ENCODE peak calls at places on chromosomes 4 and X, in eight cellular contexts. J is OCI-LY7, L is psoas muscle, T is ovary, I is A549, G is GM06990, X is neural progenitor cell, R is bronchial epithelial cell. N is an unnamed sample.

GRCh38 chr4:158949094-158949493 is 153.8 kb upstream of the RAPGEF2 start:
- DNase-seq in I (no peak), T (no peak), J (no peak), X (no peak), G (no peak), L (no peak), R (peak), N (no peak)

GRCh38 chr4:7309636-7310035 is 117.3 kb downstream of the SORCS2 start:
- DNase-seq in L (no peak), T (no peak), X (no peak), J (no peak), I (no peak), R (no peak), G (no peak), N (no peak)

GRCh38 chr4:80446664-80447063 is 111.1 kb downstream of the CFAP299 start:
- DNase-seq in T (no peak), X (no peak), R (peak), L (no peak), G (no peak), J (no peak), I (no peak), N (no peak)

GRCh38 chr4:66489783-66490452 is 819.6 kb upstream of the EPHA5 start:
- DNase-seq in G (no peak), J (no peak), X (no peak), R (peak), L (no peak), I (peak), T (no peak), N (peak)

GRCh38 chrX:141468940-141469339 is 115.6 kb downstream of the SPANXA1 start:
- DNase-seq in X (no peak), J (no peak), T (no peak), G (no peak), R (peak), L (no peak), I (no peak), N (no peak)

GRCh38 chr4:16083217-16084191 is at the start of gene PROM1:
- DNase-seq in X (peak), J (no peak), G (no peak), T (no peak), I (no peak), L (no peak), R (no peak), N (no peak)

GRCh38 chrX:103704863-103705262 is 5.8 kb upstream of the TMEM31 start:
- DNase-seq in R (no peak), J (no peak), G (no peak), L (no peak), I (no peak), X (no peak), T (no peak), N (no peak)

GRCh38 chr4:104879367-104879766 is 267.3 kb upstream of the TET2 start:
- DNase-seq in G (peak), L (no peak), T (no peak), J (no peak), R (peak), X (no peak), I (no peak), N (no peak)

GRCh38 chr4:952881-953573 is 20.3 kb downstream of the DGKQ start:
- DNase-seq in J (no peak), X (no peak), I (no peak), T (no peak), L (peak), R (no peak), G (no peak), N (no peak)

GRCh38 chr4:60863442-60863841 is 336.7 kb upstream of the ADGRL3 start:
- DNase-seq in R (no peak), I (no peak), J (no peak), X (no peak), L (no peak), T (no peak), G (no peak), N (no peak)

GRCh38 chr4:18869166-18869565 is 847.6 kb upstream of the LCORL start:
- DNase-seq in G (no peak), J (no peak), I (no peak), X (no peak), R (no peak), T (no peak), L (no peak), N (no peak)

GRCh38 chr4:119138046-119138445 is 2.4 kb downstream of the MYOZ2 start:
- DNase-seq in L (no peak), T (no peak), G (no peak), J (no peak), I (no peak), X (peak), R (no peak), N (no peak)

GRCh38 chr4:166421556-166422156 is 548.6 kb downstream of the TLL1 start:
- DNase-seq in J (no peak), L (no peak), G (no peak), R (peak), T (no peak), X (no peak), I (no peak), N (no peak)

GRCh38 chr4:93828830-93829530 is 427 bp downstream of the ATOH1 start:
- DNase-seq in G (no peak), J (no peak), T (no peak), L (peak), I (no peak), R (no peak), X (peak), N (no peak)

GRCh38 chrX:136193771-136194170 is 46.4 kb downstream of the FHL1 start:
- DNase-seq in I (no peak), G (no peak), J (no peak), L (peak), X (no peak), T (no peak), R (no peak), N (no peak)

GRCh38 chr4:112423591-112423990 is 92.4 kb downstream of the NEUROG2 start:
- DNase-seq in R (no peak), T (no peak), J (no peak), L (no peak), I (no peak), G (no peak), X (no peak), N (no peak)

GRCh38 chr4:79552311-79552710 is 144.3 kb upstream of the GK2 start:
- DNase-seq in G (no peak), J (no peak), R (no peak), X (no peak), I (no peak), L (no peak), T (no peak), N (no peak)

GRCh38 chr4:24094726-24095125 is 204.9 kb upstream of the PPARGC1A start:
- DNase-seq in L (no peak), J (no peak), X (no peak), T (no peak), I (no peak), G (no peak), R (no peak), N (no peak)

GRCh38 chr4:143084566-143084965 is 100.2 kb upstream of the USP38 start:
- DNase-seq in G (no peak), I (no peak), T (no peak), L (no peak), J (no peak), X (no peak), R (no peak), N (peak)

GRCh38 chr4:6195602-6196319 is 4.6 kb downstream of the JAKMIP1 start:
- DNase-seq in T (no peak), X (no peak), R (no peak), I (no peak), J (no peak), L (no peak), G (no peak), N (no peak)

GRCh38 chr4:38681283-38682066 is 17.5 kb downstream of the KLF3 start:
- DNase-seq in X (no peak), L (no peak), G (no peak), T (no peak), R (no peak), J (no peak), I (no peak), N (no peak)

GRCh38 chr4:36392049-36392448 is 110.6 kb downstream of the DTHD1 start:
- DNase-seq in T (no peak), G (no peak), I (no peak), R (peak), X (no peak), J (no peak), L (no peak), N (peak)

GRCh38 chr4:143658336-143658735 is 42.1 kb downstream of the FREM3 start:
- DNase-seq in X (no peak), R (no peak), J (no peak), G (no peak), L (no peak), I (no peak), T (no peak), N (no peak)

GRCh38 chr4:173747537-173748257 is 217.7 kb upstream of the HAND2 start:
- DNase-seq in T (no peak), R (no peak), J (no peak), L (no peak), X (no peak), I (no peak), G (no peak), N (no peak)

GRCh38 chr4:80094191-80094590 is 21.2 kb upstream of the ANTXR2 start:
- DNase-seq in X (no peak), R (no peak), T (no peak), J (no peak), L (no peak), G (no peak), I (no peak), N (no peak)

GRCh38 chr4:53653484-53654053 is 62.3 kb upstream of the LNX1 start:
- DNase-seq in T (peak), X (peak), G (peak), L (no peak), J (peak), I (no peak), R (no peak), N (peak)

GRCh38 chr4:53658029-53658428 is 66.7 kb upstream of the LNX1 start:
- DNase-seq in G (no peak), J (no peak), T (no peak), I (no peak), R (no peak), L (no peak), X (no peak), N (no peak)

GRCh38 chr4:53654300-53654758 is 63.0 kb upstream of the LNX1 start:
- DNase-seq in X (no peak), G (peak), J (no peak), T (no peak), R (peak), L (no peak), I (no peak), N (no peak)

GRCh38 chr4:53659112-53659511 is 67.8 kb upstream of the LNX1 start:
- DNase-seq in X (no peak), T (no peak), R (no peak), L (no peak), G (no peak), J (no peak), I (no peak), N (no peak)

GRCh38 chr4:53656421-53656981 is 65.2 kb upstream of the LNX1 start:
- DNase-seq in T (peak), X (no peak), L (no peak), J (no peak), R (no peak), G (no peak), I (no peak), N (no peak)
- TF ChIP-seq CTCF in T (no peak), X (peak), L (peak), J (peak), R (peak), G (no peak), I (no peak), N (peak)

GRCh38 chrX:53088136-53088974 is 5.6 kb upstream of the KANTR start:
- DNase-seq in R (peak), J (no peak), T (peak), X (peak), G (peak), I (peak), L (peak), N (peak)
- H3K4me3 ChIP-seq in R (peak), J (no peak), T (peak), X (peak), G (peak), I (peak), L (peak), N (peak)

DNA sequence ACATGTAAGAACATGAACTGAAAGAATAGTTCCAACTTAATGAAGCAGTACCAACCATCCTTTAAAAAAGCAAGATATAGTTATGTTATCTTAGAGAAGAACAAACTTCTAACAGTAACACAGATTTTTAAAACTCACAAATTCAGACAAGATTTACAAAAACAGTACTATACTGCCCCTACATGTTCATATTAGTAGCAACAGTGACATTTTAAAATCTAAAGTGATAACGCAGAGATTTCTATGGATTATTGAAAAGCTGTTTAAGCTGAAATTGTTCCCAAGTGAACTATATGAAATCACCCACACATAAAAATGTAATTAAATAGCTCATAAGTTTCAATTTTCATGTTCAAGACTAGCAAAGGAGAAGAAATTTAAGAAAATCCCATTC is 166.0 kb downstream of the FBXW7 start:
- DNase-seq in T (no peak), G (no peak), I (no peak), R (no peak), J (no peak), X (no peak), L (no peak), N (no peak)
- TF ChIP-seq CTCF in T (peak), G (no peak), I (peak), R (no peak), J (peak), X (peak), L (peak), N (no peak)

GRCh38 chr4:26838055-26838842 is 22.4 kb upstream of the STIM2 start:
- DNase-seq in I (no peak), R (no peak), T (no peak), X (no peak), L (no peak), G (no peak), J (peak), N (no peak)
- H3K4me3 ChIP-seq in I (no peak), R (no peak), T (no peak), X (no peak), L (no peak), G (no peak), J (no peak), N (no peak)